ENCODE peak calls at places on chromosome 7, in seven cellular contexts. One of them, this sample, is unnamed.

GRCh38 chr7:114334992-114335391 is 79.6 kb upstream of the FOXP2 start:
- DNase-seq in Kasumi-1: no peak
- DNase-seq in foreskin fibroblast: no peak
- DNase-seq in activated CD4-positive, CD25-positive, alpha-beta regulatory T cell: no peak
- DNase-seq in non-pigmented ciliary epithelial cell: no peak
- DNase-seq in fibroblast of pulmonary artery: no peak
- DNase-seq in SK-N-SH: no peak
- DNase-seq in this sample: no peak

GRCh38 chr7:158805937-158806336 is 23.4 kb downstream of the ESYT2 start:
- DNase-seq in SK-N-SH: no peak
- DNase-seq in fibroblast of pulmonary artery: no peak
- DNase-seq in foreskin fibroblast: no peak
- DNase-seq in non-pigmented ciliary epithelial cell: no peak
- DNase-seq in Kasumi-1: no peak
- DNase-seq in activated CD4-positive, CD25-positive, alpha-beta regulatory T cell: no peak
- DNase-seq in this sample: no peak

GRCh38 chr7:100088095-100088620 is 611 bp upstream of the COPS6 start:
- DNase-seq in SK-N-SH: no peak
- DNase-seq in non-pigmented ciliary epithelial cell: no peak
- DNase-seq in foreskin fibroblast: no peak
- DNase-seq in activated CD4-positive, CD25-positive, alpha-beta regulatory T cell: no peak
- DNase-seq in fibroblast of pulmonary artery: no peak
- DNase-seq in Kasumi-1: no peak
- DNase-seq in this sample: no peak

GRCh38 chr7:27064169-27064568 is 31.6 kb downstream of the HOXA1 start:
- DNase-seq in foreskin fibroblast: peak; percentile 53
- DNase-seq in non-pigmented ciliary epithelial cell: no peak
- DNase-seq in activated CD4-positive, CD25-positive, alpha-beta regulatory T cell: no peak
- DNase-seq in SK-N-SH: no peak
- DNase-seq in Kasumi-1: no peak
- DNase-seq in fibroblast of pulmonary artery: peak; percentile 4
- DNase-seq in this sample: no peak

GRCh38 chr7:36191292-36191920 is 38.4 kb downstream of the EEPD1 start:
- DNase-seq in activated CD4-positive, CD25-positive, alpha-beta regulatory T cell: no peak
- DNase-seq in foreskin fibroblast: peak; percentile 60
- DNase-seq in non-pigmented ciliary epithelial cell: no peak
- DNase-seq in Kasumi-1: no peak
- DNase-seq in fibroblast of pulmonary artery: no peak
- DNase-seq in SK-N-SH: no peak
- DNase-seq in this sample: no peak

GRCh38 chr7:117061751-117062150 is 108.5 kb downstream of the ST7 start:
- DNase-seq in activated CD4-positive, CD25-positive, alpha-beta regulatory T cell: no peak
- DNase-seq in Kasumi-1: no peak
- DNase-seq in foreskin fibroblast: peak; percentile 45
- DNase-seq in non-pigmented ciliary epithelial cell: no peak
- DNase-seq in fibroblast of pulmonary artery: no peak
- DNase-seq in SK-N-SH: no peak
- DNase-seq in this sample: no peak

GRCh38 chr7:134724606-134725005 is 54.8 kb upstream of the CALD1 start:
- DNase-seq in non-pigmented ciliary epithelial cell: no peak
- DNase-seq in foreskin fibroblast: peak; percentile 52
- DNase-seq in Kasumi-1: peak; percentile 21
- DNase-seq in activated CD4-positive, CD25-positive, alpha-beta regulatory T cell: no peak
- DNase-seq in fibroblast of pulmonary artery: peak; percentile 77
- DNase-seq in SK-N-SH: no peak
- DNase-seq in this sample: peak; percentile 46

GRCh38 chr7:5206686-5207085 is 16.7 kb downstream of the WIPI2 start:
- DNase-seq in SK-N-SH: no peak
- DNase-seq in activated CD4-positive, CD25-positive, alpha-beta regulatory T cell: no peak
- DNase-seq in foreskin fibroblast: no peak
- DNase-seq in Kasumi-1: no peak
- DNase-seq in non-pigmented ciliary epithelial cell: no peak
- DNase-seq in fibroblast of pulmonary artery: no peak
- DNase-seq in this sample: no peak

GRCh38 chr7:25083201-25083600 is 41.9 kb downstream of the CYCS start:
- DNase-seq in fibroblast of pulmonary artery: no peak
- DNase-seq in non-pigmented ciliary epithelial cell: no peak
- DNase-seq in Kasumi-1: no peak
- DNase-seq in SK-N-SH: no peak
- DNase-seq in activated CD4-positive, CD25-positive, alpha-beta regulatory T cell: no peak
- DNase-seq in foreskin fibroblast: no peak
- DNase-seq in this sample: no peak

GRCh38 chr7:157892751-157893150 is 555.9 kb downstream of the DNAJB6 start:
- DNase-seq in non-pigmented ciliary epithelial cell: no peak
- DNase-seq in activated CD4-positive, CD25-positive, alpha-beta regulatory T cell: no peak
- DNase-seq in fibroblast of pulmonary artery: no peak
- DNase-seq in SK-N-SH: no peak
- DNase-seq in Kasumi-1: no peak
- DNase-seq in foreskin fibroblast: no peak
- DNase-seq in this sample: no peak

GRCh38 chr7:28296571-28297483 is 115.5 kb upstream of the CREB5 start:
- DNase-seq in Kasumi-1: peak; percentile 28
- DNase-seq in foreskin fibroblast: peak; percentile 74
- DNase-seq in fibroblast of pulmonary artery: peak; percentile 47
- DNase-seq in non-pigmented ciliary epithelial cell: no peak
- DNase-seq in activated CD4-positive, CD25-positive, alpha-beta regulatory T cell: peak; percentile 37
- DNase-seq in SK-N-SH: no peak
- DNase-seq in this sample: no peak

GRCh38 chr7:2403718-2404648 is 572 bp downstream of the CHST12 start:
- DNase-seq in Kasumi-1: no peak
- DNase-seq in fibroblast of pulmonary artery: peak; percentile 35
- DNase-seq in SK-N-SH: peak; percentile 84
- DNase-seq in activated CD4-positive, CD25-positive, alpha-beta regulatory T cell: no peak
- DNase-seq in non-pigmented ciliary epithelial cell: no peak
- DNase-seq in foreskin fibroblast: peak; percentile 67
- DNase-seq in this sample: peak; percentile 90

GRCh38 chr7:37977243-37977642 is 56.8 kb downstream of the EPDR1 start:
- DNase-seq in fibroblast of pulmonary artery: no peak
- DNase-seq in foreskin fibroblast: peak; percentile 29
- DNase-seq in SK-N-SH: no peak
- DNase-seq in non-pigmented ciliary epithelial cell: no peak
- DNase-seq in activated CD4-positive, CD25-positive, alpha-beta regulatory T cell: no peak
- DNase-seq in Kasumi-1: no peak
- DNase-seq in this sample: no peak

GRCh38 chr7:140017034-140017433 is 45.7 kb downstream of the PARP12 start:
- DNase-seq in SK-N-SH: no peak
- DNase-seq in Kasumi-1: no peak
- DNase-seq in activated CD4-positive, CD25-positive, alpha-beta regulatory T cell: no peak
- DNase-seq in foreskin fibroblast: no peak
- DNase-seq in fibroblast of pulmonary artery: no peak
- DNase-seq in non-pigmented ciliary epithelial cell: no peak
- DNase-seq in this sample: no peak

GRCh38 chr7:24370541-24370940 is 86.6 kb downstream of the NPY start:
- DNase-seq in SK-N-SH: no peak
- DNase-seq in activated CD4-positive, CD25-positive, alpha-beta regulatory T cell: no peak
- DNase-seq in fibroblast of pulmonary artery: no peak
- DNase-seq in Kasumi-1: no peak
- DNase-seq in non-pigmented ciliary epithelial cell: no peak
- DNase-seq in foreskin fibroblast: no peak
- DNase-seq in this sample: no peak

GRCh38 chr7:94656658-94656924 is 658 bp upstream of the SGCE start:
- DNase-seq in fibroblast of pulmonary artery: no peak
- DNase-seq in activated CD4-positive, CD25-positive, alpha-beta regulatory T cell: no peak
- DNase-seq in Kasumi-1: no peak
- DNase-seq in foreskin fibroblast: no peak
- DNase-seq in SK-N-SH: no peak
- DNase-seq in non-pigmented ciliary epithelial cell: no peak
- DNase-seq in this sample: no peak

GRCh38 chr7:22849662-22850061 is 27.0 kb upstream of the TOMM7 start:
- DNase-seq in fibroblast of pulmonary artery: no peak
- DNase-seq in Kasumi-1: no peak
- DNase-seq in activated CD4-positive, CD25-positive, alpha-beta regulatory T cell: no peak
- DNase-seq in SK-N-SH: no peak
- DNase-seq in non-pigmented ciliary epithelial cell: no peak
- DNase-seq in foreskin fibroblast: no peak
- DNase-seq in this sample: no peak

GRCh38 chr7:69996132-69996531 is 397.9 kb downstream of the AUTS2 start:
- DNase-seq in fibroblast of pulmonary artery: no peak
- DNase-seq in SK-N-SH: no peak
- DNase-seq in foreskin fibroblast: no peak
- DNase-seq in activated CD4-positive, CD25-positive, alpha-beta regulatory T cell: no peak
- DNase-seq in non-pigmented ciliary epithelial cell: no peak
- DNase-seq in Kasumi-1: no peak
- DNase-seq in this sample: no peak

GRCh38 chr7:33905389-33906032 is at the start of gene BMPER:
- DNase-seq in SK-N-SH: peak; percentile 79
- DNase-seq in foreskin fibroblast: peak; percentile 66
- DNase-seq in activated CD4-positive, CD25-positive, alpha-beta regulatory T cell: no peak
- DNase-seq in non-pigmented ciliary epithelial cell: no peak
- DNase-seq in Kasumi-1: no peak
- DNase-seq in fibroblast of pulmonary artery: peak; percentile 61
- DNase-seq in this sample: peak; percentile 85

GRCh38 chr7:154484406-154484805 is 432.2 kb downstream of the DPP6 start:
- DNase-seq in fibroblast of pulmonary artery: no peak
- DNase-seq in foreskin fibroblast: no peak
- DNase-seq in SK-N-SH: peak; percentile 82
- DNase-seq in Kasumi-1: no peak
- DNase-seq in non-pigmented ciliary epithelial cell: no peak
- DNase-seq in activated CD4-positive, CD25-positive, alpha-beta regulatory T cell: no peak
- DNase-seq in this sample: peak; percentile 58

GRCh38 chr7:81299272-81299671 is 380.4 kb upstream of the SEMA3C start:
- DNase-seq in fibroblast of pulmonary artery: peak; percentile 96
- DNase-seq in non-pigmented ciliary epithelial cell: peak; percentile 93
- DNase-seq in SK-N-SH: no peak
- DNase-seq in activated CD4-positive, CD25-positive, alpha-beta regulatory T cell: no peak
- DNase-seq in Kasumi-1: no peak
- DNase-seq in foreskin fibroblast: peak; percentile 96
- DNase-seq in this sample: no peak

This sample was measured in H7.